ENCODE peak calls at places on chromosomes 3 and 15, in seven cellular contexts. One of them, this sample, is unnamed.

GRCh38 chr15:92454525-92455105 is 60.9 kb downstream of the ST8SIA2 start:
- DNase-seq in GM23248: no peak
- DNase-seq in mammary epithelial cell: no peak
- DNase-seq in HCT116: no peak
- DNase-seq in HepG2: no peak
- DNase-seq in H1: no peak
- DNase-seq in neural progenitor cell: peak
- DNase-seq in this sample: no peak

GRCh38 chr3:56819016-56819809 is 17.5 kb upstream of the ARHGEF3 start:
- DNase-seq in GM23248: peak
- DNase-seq in mammary epithelial cell: peak
- DNase-seq in HCT116: no peak
- DNase-seq in HepG2: peak
- DNase-seq in H1: no peak
- DNase-seq in neural progenitor cell: no peak
- DNase-seq in this sample: no peak

GRCh38 chr3:194986208-194987043 is 284.5 kb downstream of the XXYLT1 start:
- DNase-seq in GM23248: no peak
- DNase-seq in mammary epithelial cell: peak
- DNase-seq in HCT116: no peak
- DNase-seq in HepG2: peak
- DNase-seq in H1: no peak
- DNase-seq in neural progenitor cell: no peak
- DNase-seq in this sample: no peak

GRCh38 chr15:42444415-42445063 is 46.4 kb downstream of the ZNF106 start:
- DNase-seq in GM23248: peak
- DNase-seq in mammary epithelial cell: peak
- DNase-seq in HCT116: no peak
- DNase-seq in HepG2: no peak
- DNase-seq in H1: no peak
- DNase-seq in neural progenitor cell: no peak
- DNase-seq in this sample: peak

GRCh38 chr3:21237638-21238037 is 513.4 kb downstream of the ZNF385D start:
- DNase-seq in GM23248: peak
- DNase-seq in mammary epithelial cell: no peak
- DNase-seq in HCT116: no peak
- DNase-seq in HepG2: no peak
- DNase-seq in H1: no peak
- DNase-seq in neural progenitor cell: no peak
- DNase-seq in this sample: no peak

GRCh38 chr15:29044506-29044905 is 158.7 kb downstream of the APBA2 start:
- DNase-seq in GM23248: no peak
- DNase-seq in mammary epithelial cell: no peak
- DNase-seq in HCT116: no peak
- DNase-seq in HepG2: no peak
- DNase-seq in H1: no peak
- DNase-seq in neural progenitor cell: no peak
- DNase-seq in this sample: no peak

GRCh38 chr3:37453393-37454391 is 279.3 kb upstream of the LRRFIP2 start:
- DNase-seq in GM23248: peak
- DNase-seq in mammary epithelial cell: no peak
- DNase-seq in HCT116: no peak
- DNase-seq in HepG2: peak
- DNase-seq in H1: no peak
- DNase-seq in neural progenitor cell: peak
- DNase-seq in this sample: peak

GRCh38 chr3:184489457-184489856 is 72.1 kb upstream of the EPHB3 start:
- DNase-seq in GM23248: peak
- DNase-seq in mammary epithelial cell: no peak
- DNase-seq in HCT116: no peak
- DNase-seq in HepG2: no peak
- DNase-seq in H1: no peak
- DNase-seq in neural progenitor cell: no peak
- DNase-seq in this sample: no peak

GRCh38 chr15:62940755-62941361 is 101.7 kb upstream of the TPM1 start:
- DNase-seq in GM23248: peak
- DNase-seq in mammary epithelial cell: peak
- DNase-seq in HCT116: no peak
- DNase-seq in HepG2: no peak
- DNase-seq in H1: no peak
- DNase-seq in neural progenitor cell: no peak
- DNase-seq in this sample: no peak

GRCh38 chr15:25233766-25234350 is 205.0 kb downstream of the UBE3A start:
- DNase-seq in GM23248: no peak
- DNase-seq in mammary epithelial cell: no peak
- DNase-seq in HCT116: no peak
- DNase-seq in HepG2: no peak
- DNase-seq in H1: no peak
- DNase-seq in neural progenitor cell: no peak
- DNase-seq in this sample: no peak

GRCh38 chr15:76274226-76274625 is 37.0 kb downstream of the ETFA start:
- DNase-seq in GM23248: peak
- DNase-seq in mammary epithelial cell: no peak
- DNase-seq in HCT116: no peak
- DNase-seq in HepG2: no peak
- DNase-seq in H1: no peak
- DNase-seq in neural progenitor cell: no peak
- DNase-seq in this sample: no peak

GRCh38 chr15:84387086-84387485 is 151.5 kb downstream of the GOLGA6L4 start:
- DNase-seq in GM23248: no peak
- DNase-seq in mammary epithelial cell: no peak
- DNase-seq in HCT116: no peak
- DNase-seq in HepG2: no peak
- DNase-seq in H1: no peak
- DNase-seq in neural progenitor cell: no peak
- DNase-seq in this sample: no peak

GRCh38 chr15:39944711-39945110 is 10.8 kb downstream of the EIF2AK4 start:
- DNase-seq in GM23248: peak
- DNase-seq in mammary epithelial cell: no peak
- DNase-seq in HCT116: no peak
- DNase-seq in HepG2: no peak
- DNase-seq in H1: no peak
- DNase-seq in neural progenitor cell: no peak
- DNase-seq in this sample: no peak

GRCh38 chr15:39942753-39943150 is 8.8 kb downstream of the EIF2AK4 start:
- DNase-seq in GM23248: no peak
- DNase-seq in mammary epithelial cell: no peak
- DNase-seq in HCT116: no peak
- DNase-seq in HepG2: no peak
- DNase-seq in H1: no peak
- DNase-seq in neural progenitor cell: no peak
- DNase-seq in this sample: no peak

GRCh38 chr15:39947401-39948197 is 13.7 kb downstream of the EIF2AK4 start:
- DNase-seq in GM23248: no peak
- DNase-seq in mammary epithelial cell: no peak
- DNase-seq in HCT116: no peak
- DNase-seq in HepG2: no peak
- DNase-seq in H1: no peak
- DNase-seq in neural progenitor cell: no peak
- DNase-seq in this sample: no peak

GRCh38 chr15:39948817-39949216 is 14.9 kb downstream of the EIF2AK4 start:
- DNase-seq in GM23248: no peak
- DNase-seq in mammary epithelial cell: no peak
- DNase-seq in HCT116: no peak
- DNase-seq in HepG2: peak
- DNase-seq in H1: no peak
- DNase-seq in neural progenitor cell: no peak
- DNase-seq in this sample: no peak

DNA sequence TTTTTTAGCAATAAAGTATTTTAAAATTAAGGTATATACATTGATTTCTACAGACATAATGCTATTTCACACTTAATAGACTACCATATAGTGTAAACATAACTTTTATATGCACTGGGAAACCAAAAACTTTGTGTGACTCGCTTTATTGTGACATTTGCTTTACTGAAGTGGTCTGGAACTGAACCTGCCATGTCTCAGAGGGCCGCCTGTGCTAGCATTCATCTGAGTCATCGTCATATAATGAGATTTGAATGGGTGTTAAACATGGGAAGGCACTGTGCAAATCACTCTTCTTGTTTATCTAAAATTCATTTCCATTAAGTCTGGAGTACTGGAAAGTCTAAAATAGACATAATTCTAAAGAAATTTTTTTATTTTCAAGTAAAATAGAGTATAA is 12.9 kb downstream of the EIF2AK4 start:
- DNase-seq in GM23248: peak
- DNase-seq in mammary epithelial cell: no peak
- DNase-seq in HCT116: no peak
- DNase-seq in HepG2: no peak
- DNase-seq in H1: no peak
- DNase-seq in neural progenitor cell: no peak
- DNase-seq in this sample: no peak
- H3K4me3 ChIP-seq in GM23248: no peak
- H3K4me3 ChIP-seq in mammary epithelial cell: no peak
- H3K4me3 ChIP-seq in HCT116: no peak
- H3K4me3 ChIP-seq in HepG2: no peak
- H3K4me3 ChIP-seq in H1: no peak
- H3K4me3 ChIP-seq in neural progenitor cell: no peak
- H3K4me3 ChIP-seq in this sample: no peak

DNA sequence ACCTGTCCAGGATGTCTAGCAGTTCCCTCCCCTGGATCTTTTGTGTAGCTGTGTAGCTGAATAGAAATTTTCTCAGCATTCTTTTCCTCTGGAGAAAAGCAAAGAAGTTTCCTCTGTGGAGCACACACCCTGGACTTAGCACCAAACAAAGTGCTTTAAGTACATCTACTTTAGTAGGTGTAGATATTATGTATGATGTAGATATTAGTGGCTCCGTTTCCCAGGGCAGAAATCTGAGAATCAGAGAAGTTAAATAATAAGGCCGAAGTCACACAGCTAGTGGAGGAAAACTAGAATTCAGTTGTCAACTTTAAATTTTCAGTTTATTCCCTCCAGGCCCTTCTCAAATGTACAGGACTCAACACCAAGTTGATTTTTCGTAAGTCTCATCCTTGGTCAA is 401.7 kb upstream of the NR2F2 start:
- DNase-seq in GM23248: no peak
- DNase-seq in mammary epithelial cell: no peak
- DNase-seq in HCT116: no peak
- DNase-seq in HepG2: no peak
- DNase-seq in H1: no peak
- DNase-seq in neural progenitor cell: no peak
- DNase-seq in this sample: no peak
- H2AFZ ChIP-seq in GM23248: no peak
- H2AFZ ChIP-seq in mammary epithelial cell: no peak
- H2AFZ ChIP-seq in HCT116: no peak
- H2AFZ ChIP-seq in HepG2: no peak
- H2AFZ ChIP-seq in H1: no peak
- H2AFZ ChIP-seq in neural progenitor cell: no peak
- H2AFZ ChIP-seq in this sample: peak

DNA sequence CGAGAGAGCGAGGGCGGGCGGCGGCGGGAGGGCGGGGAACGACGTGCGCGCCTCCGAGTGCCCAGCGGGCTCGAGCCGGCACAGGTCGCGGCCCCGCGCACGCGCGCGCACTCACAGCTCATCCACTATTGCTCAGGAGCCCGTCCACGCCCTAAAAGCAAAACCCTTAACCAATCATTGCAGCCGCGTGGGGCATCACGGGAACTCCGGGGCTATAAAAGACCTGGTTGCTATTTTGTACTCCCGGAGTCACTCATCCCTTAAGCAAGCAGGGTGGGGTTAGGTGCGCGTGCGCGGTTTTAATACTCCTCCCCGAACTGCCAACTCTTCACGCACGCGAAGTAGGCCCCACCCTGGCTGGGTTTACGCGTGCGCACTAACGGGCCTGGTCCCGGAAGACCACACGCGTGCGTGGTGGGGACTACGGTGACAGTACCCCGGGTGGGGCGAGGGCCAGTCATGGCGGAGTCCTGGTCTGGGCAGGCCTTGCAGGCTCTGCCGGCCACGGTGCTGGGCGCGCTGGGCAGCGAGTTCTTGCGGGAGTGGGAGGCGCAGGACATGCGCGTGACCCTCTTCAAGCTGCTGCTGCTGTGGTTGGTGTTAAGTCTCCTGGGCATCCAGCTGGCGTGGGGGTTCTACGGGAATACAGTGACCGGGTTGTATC is at the start of the genes RHOA and TCTA:
- DNase-seq in GM23248: peak
- DNase-seq in mammary epithelial cell: peak
- DNase-seq in HCT116: peak
- DNase-seq in HepG2: peak
- DNase-seq in H1: peak
- DNase-seq in neural progenitor cell: peak
- DNase-seq in this sample: peak
- H3K4me3 ChIP-seq in GM23248: peak
- H3K4me3 ChIP-seq in mammary epithelial cell: peak
- H3K4me3 ChIP-seq in HCT116: peak
- H3K4me3 ChIP-seq in HepG2: peak
- H3K4me3 ChIP-seq in H1: peak
- H3K4me3 ChIP-seq in neural progenitor cell: peak
- H3K4me3 ChIP-seq in this sample: peak

DNA sequence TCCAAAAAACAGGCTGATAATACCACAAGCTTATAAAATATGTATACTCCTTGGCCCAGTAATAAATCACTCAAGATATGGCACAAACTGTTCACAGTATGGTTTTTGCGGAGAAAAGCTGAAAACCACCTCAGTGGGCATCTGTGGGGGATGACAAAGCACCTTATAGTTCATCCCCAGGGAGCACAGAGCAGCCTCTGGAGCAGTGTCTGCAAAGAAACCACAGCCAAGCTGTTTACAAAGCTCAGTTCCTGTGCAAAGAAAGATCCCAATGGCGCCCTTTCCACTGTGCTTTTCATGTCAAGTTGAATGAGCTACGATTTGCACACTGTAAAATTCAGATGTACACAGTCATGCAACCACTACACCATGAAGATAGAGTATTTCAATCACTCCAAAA is 2.6 kb upstream of the EFCC1 start:
- DNase-seq in GM23248: no peak
- DNase-seq in mammary epithelial cell: no peak
- DNase-seq in HCT116: no peak
- DNase-seq in HepG2: no peak
- DNase-seq in H1: no peak
- DNase-seq in neural progenitor cell: no peak
- DNase-seq in this sample: no peak
- H2AFZ ChIP-seq in GM23248: no peak
- H2AFZ ChIP-seq in mammary epithelial cell: no peak
- H2AFZ ChIP-seq in HCT116: no peak
- H2AFZ ChIP-seq in HepG2: no peak
- H2AFZ ChIP-seq in H1: no peak
- H2AFZ ChIP-seq in neural progenitor cell: peak
- H2AFZ ChIP-seq in this sample: no peak

GRCh38 chr15:98951493-98952320 is 55.9 kb downstream of the PGPEP1L start:
- DNase-seq in GM23248: no peak
- DNase-seq in mammary epithelial cell: no peak
- DNase-seq in HCT116: no peak
- DNase-seq in HepG2: peak
- DNase-seq in H1: no peak
- DNase-seq in neural progenitor cell: no peak
- DNase-seq in this sample: no peak

GRCh38 chr15:98952381-98952803 is 55.2 kb downstream of the PGPEP1L start:
- DNase-seq in GM23248: no peak
- DNase-seq in mammary epithelial cell: no peak
- DNase-seq in HCT116: no peak
- DNase-seq in HepG2: no peak
- DNase-seq in H1: no peak
- DNase-seq in neural progenitor cell: no peak
- DNase-seq in this sample: no peak

GRCh38 chr15:98953950-98954349 is 53.6 kb downstream of the PGPEP1L start:
- DNase-seq in GM23248: no peak
- DNase-seq in mammary epithelial cell: no peak
- DNase-seq in HCT116: no peak
- DNase-seq in HepG2: no peak
- DNase-seq in H1: no peak
- DNase-seq in neural progenitor cell: no peak
- DNase-seq in this sample: no peak

GRCh38 chr15:98954411-98954810 is 53.2 kb downstream of the PGPEP1L start:
- DNase-seq in GM23248: peak
- DNase-seq in mammary epithelial cell: no peak
- DNase-seq in HCT116: no peak
- DNase-seq in HepG2: no peak
- DNase-seq in H1: no peak
- DNase-seq in neural progenitor cell: no peak
- DNase-seq in this sample: no peak

GRCh38 chr15:98953000-98953776 is 54.4 kb downstream of the PGPEP1L start:
- DNase-seq in GM23248: no peak
- DNase-seq in mammary epithelial cell: no peak
- DNase-seq in HCT116: no peak
- DNase-seq in HepG2: no peak
- DNase-seq in H1: no peak
- DNase-seq in neural progenitor cell: no peak
- DNase-seq in this sample: no peak
- H3K4me3 ChIP-seq in GM23248: no peak
- H3K4me3 ChIP-seq in mammary epithelial cell: no peak
- H3K4me3 ChIP-seq in HCT116: no peak
- H3K4me3 ChIP-seq in HepG2: no peak
- H3K4me3 ChIP-seq in H1: no peak
- H3K4me3 ChIP-seq in neural progenitor cell: no peak
- H3K4me3 ChIP-seq in this sample: no peak

This sample was measured in GM23338.